ENCODE peak calls at places on chromosomes 5 and 9, in five cellular contexts. W is OCI-LY7; Q is cerebellar nuclear complex; C is stimulated activated CD8-positive, alpha-beta memory T cell treated with anti-CD3 and anti-CD28 coated beads, Interleukin-15, amount 100 ng/mL, for 24 hours; O is germinal center. L is an unnamed sample.

GRCh38 chr5:139482050-139482889 is at the start of gene STING1:
- DNase-seq in W (no peak), Q (no peak), C (no peak), O (no peak), L (no peak)

GRCh38 chr5:76521240-76521758 is 101.9 kb downstream of the F2RL2 start:
- DNase-seq in W (no peak), Q (no peak), C (no peak), O (no peak), L (no peak)

GRCh38 chr5:8825161-8825757 is 720.6 kb downstream of the SEMA5A start:
- DNase-seq in W (no peak), Q (no peak), C (no peak), O (no peak), L (no peak)

GRCh38 chr5:159571501-159572244 is 241.4 kb upstream of the IL12B start:
- DNase-seq in W (no peak), Q (no peak), C (no peak), O (no peak), L (no peak)

GRCh38 chr5:55570026-55570425 is 35.3 kb upstream of the PLPP1 start:
- DNase-seq in W (no peak), Q (no peak), C (no peak), O (no peak), L (no peak)

GRCh38 chr9:137138701-137139467 is at the start of gene GRIN1:
- DNase-seq in W (no peak), Q (no peak), C (no peak), O (peak), L (no peak)

GRCh38 chr5:113427871-113428574 is 6.8 kb downstream of the TSSK1B start:
- DNase-seq in W (no peak), Q (no peak), C (no peak), O (no peak), L (no peak)

GRCh38 chr5:42858031-42858643 is 46.4 kb upstream of the SELENOP start:
- DNase-seq in W (no peak), Q (no peak), C (no peak), O (no peak), L (no peak)

GRCh38 chr9:137110147-137110910 is 4.2 kb downstream of the DPP7 start:
- DNase-seq in W (no peak), Q (no peak), C (no peak), O (no peak), L (no peak)

GRCh38 chr5:88785396-88786216 is 97.4 kb downstream of the MEF2C start:
- DNase-seq in W (no peak), Q (no peak), C (no peak), O (no peak), L (peak)

GRCh38 chr9:115594551-115594950 is 476.6 kb upstream of the TNC start:
- DNase-seq in W (no peak), Q (no peak), C (no peak), O (no peak), L (no peak)

GRCh38 chr5:52837068-52837467 is 49.4 kb downstream of the ITGA1 start:
- DNase-seq in W (no peak), Q (no peak), C (no peak), O (no peak), L (no peak)

GRCh38 chr9:83219154-83219923 is 156.4 kb upstream of the RASEF start:
- DNase-seq in W (no peak), Q (no peak), C (peak), O (peak), L (peak)

GRCh38 chr9:34513567-34514214 is 9.1 kb downstream of the ENHO start:
- DNase-seq in W (peak), Q (no peak), C (no peak), O (peak), L (no peak)

GRCh38 chr9:98860871-98861293 is 53.4 kb downstream of the GALNT12 start:
- DNase-seq in W (no peak), Q (no peak), C (no peak), O (no peak), L (no peak)

GRCh38 chr5:83345423-83345822 is 126.1 kb upstream of the VCAN start:
- DNase-seq in W (no peak), Q (no peak), C (no peak), O (no peak), L (no peak)

GRCh38 chr5:55546991-55547390 is 12.2 kb upstream of the PLPP1 start:
- DNase-seq in W (peak), Q (no peak), C (no peak), O (no peak), L (no peak)

GRCh38 chr9:133103183-133103986 is 17.7 kb downstream of the RALGDS start:
- DNase-seq in W (peak), Q (no peak), C (no peak), O (peak), L (peak)

GRCh38 chr9:34413229-34413852 is 36.6 kb upstream of the MYORG start:
- DNase-seq in W (peak), Q (no peak), C (no peak), O (peak), L (no peak)

GRCh38 chr9:131299346-131299745 is 9.8 kb downstream of the PLPP7 start:
- DNase-seq in W (no peak), Q (no peak), C (no peak), O (no peak), L (no peak)

GRCh38 chr9:749712-750111 is 91.8 kb upstream of the DMRT1 start:
- DNase-seq in W (peak), Q (no peak), C (no peak), O (peak), L (no peak)

GRCh38 chr5:14280294-14280854 is 137.2 kb downstream of the TRIO start:
- DNase-seq in W (no peak), Q (no peak), C (no peak), O (no peak), L (no peak)

GRCh38 chr9:76603448-76603895 is 144.5 kb downstream of the GCNT1 start:
- DNase-seq in W (no peak), Q (no peak), C (no peak), O (no peak), L (no peak)

GRCh38 chr9:110256392-110257096 is at the start of gene TXN:
- DNase-seq in W (peak), Q (no peak), C (peak), O (peak), L (peak)

GRCh38 chr5:140828402-140828737 is 610 bp downstream of the PCDHA6 start:
- DNase-seq in W (no peak), Q (no peak), C (no peak), O (no peak), L (peak)

GRCh38 chr5:145632701-145633100 is 202.4 kb downstream of the PRELID2 start:
- DNase-seq in W (no peak), Q (no peak), C (no peak), O (no peak), L (no peak)

GRCh38 chr5:124783794-124784193 is 37.4 kb upstream of the ZNF608 start:
- DNase-seq in W (no peak), Q (no peak), C (no peak), O (no peak), L (no peak)